ENCODE peak calls at places on chromosomes 1 and 21, in five cellular contexts. One of them, this sample, is unnamed.

GRCh38 chr1:3312894-3313578 is 141.4 kb upstream of the ARHGEF16 start:
- DNase-seq in RPMI8226: peak
- DNase-seq in effector CD4-positive, alpha-beta T cell: no peak
- DNase-seq in tibial artery: peak
- DNase-seq in ELF-1: peak
- DNase-seq in this sample: no peak

GRCh38 chr1:230401763-230402294 is 24.3 kb downstream of the PGBD5 start:
- DNase-seq in ELF-1: no peak
- DNase-seq in effector CD4-positive, alpha-beta T cell: no peak
- DNase-seq in tibial artery: no peak
- DNase-seq in RPMI8226: no peak
- DNase-seq in this sample: no peak

GRCh38 chr1:42240964-42241755 is 76.6 kb upstream of the GUCA2A start:
- DNase-seq in effector CD4-positive, alpha-beta T cell: no peak
- DNase-seq in ELF-1: no peak
- DNase-seq in tibial artery: no peak
- DNase-seq in RPMI8226: no peak
- DNase-seq in this sample: peak

GRCh38 chr1:40646385-40646784 is 19.1 kb downstream of the RIMS3 start:
- DNase-seq in ELF-1: no peak
- DNase-seq in effector CD4-positive, alpha-beta T cell: no peak
- DNase-seq in RPMI8226: no peak
- DNase-seq in tibial artery: no peak
- DNase-seq in this sample: no peak

GRCh38 chr1:82227696-82228095 is 427.0 kb downstream of the ADGRL2 start:
- DNase-seq in tibial artery: no peak
- DNase-seq in effector CD4-positive, alpha-beta T cell: no peak
- DNase-seq in ELF-1: no peak
- DNase-seq in RPMI8226: no peak
- DNase-seq in this sample: no peak

GRCh38 chr21:30408782-30409494 is 13.1 kb downstream of the KRTAP13-1 start:
- DNase-seq in ELF-1: peak
- DNase-seq in RPMI8226: peak
- DNase-seq in effector CD4-positive, alpha-beta T cell: no peak
- DNase-seq in tibial artery: no peak
- DNase-seq in this sample: peak

GRCh38 chr1:145751491-145752021 is 32.3 kb downstream of the CD160 start:
- DNase-seq in tibial artery: no peak
- DNase-seq in effector CD4-positive, alpha-beta T cell: no peak
- DNase-seq in ELF-1: no peak
- DNase-seq in RPMI8226: no peak
- DNase-seq in this sample: no peak

GRCh38 chr1:64471218-64471719 is 1.3 kb downstream of the CACHD1 start:
- DNase-seq in RPMI8226: no peak
- DNase-seq in effector CD4-positive, alpha-beta T cell: no peak
- DNase-seq in tibial artery: peak
- DNase-seq in ELF-1: peak
- DNase-seq in this sample: no peak

GRCh38 chr1:24874611-24875225 is 55.4 kb downstream of the RUNX3 start:
- DNase-seq in ELF-1: peak
- DNase-seq in effector CD4-positive, alpha-beta T cell: no peak
- DNase-seq in RPMI8226: no peak
- DNase-seq in tibial artery: peak
- DNase-seq in this sample: no peak

GRCh38 chr1:25173809-25174320 is 58.4 kb downstream of the SYF2 start:
- DNase-seq in tibial artery: no peak
- DNase-seq in effector CD4-positive, alpha-beta T cell: no peak
- DNase-seq in ELF-1: no peak
- DNase-seq in RPMI8226: no peak
- DNase-seq in this sample: no peak

GRCh38 chr1:152044386-152044785 is 7.6 kb upstream of the S100A11 start:
- DNase-seq in tibial artery: no peak
- DNase-seq in RPMI8226: no peak
- DNase-seq in effector CD4-positive, alpha-beta T cell: no peak
- DNase-seq in ELF-1: no peak
- DNase-seq in this sample: no peak

GRCh38 chr1:5513891-5514515 is 478.2 kb downstream of the NPHP4 start:
- DNase-seq in ELF-1: no peak
- DNase-seq in effector CD4-positive, alpha-beta T cell: no peak
- DNase-seq in RPMI8226: peak
- DNase-seq in tibial artery: peak
- DNase-seq in this sample: no peak

GRCh38 chr1:99707535-99708142 is 58.8 kb downstream of the FRRS1 start:
- DNase-seq in RPMI8226: peak
- DNase-seq in effector CD4-positive, alpha-beta T cell: peak
- DNase-seq in tibial artery: peak
- DNase-seq in ELF-1: peak
- DNase-seq in this sample: peak

GRCh38 chr1:35768350-35769187 is 1.2 kb downstream of the CLSPN start:
- DNase-seq in RPMI8226: no peak
- DNase-seq in effector CD4-positive, alpha-beta T cell: no peak
- DNase-seq in ELF-1: peak
- DNase-seq in tibial artery: no peak
- DNase-seq in this sample: no peak

GRCh38 chr1:18926315-18927081 is 24.1 kb upstream of the ALDH4A1 start:
- DNase-seq in tibial artery: peak
- DNase-seq in RPMI8226: peak
- DNase-seq in effector CD4-positive, alpha-beta T cell: peak
- DNase-seq in ELF-1: peak
- DNase-seq in this sample: no peak

GRCh38 chr1:30757196-30757949 is at the start of gene LAPTM5:
- DNase-seq in ELF-1: no peak
- DNase-seq in effector CD4-positive, alpha-beta T cell: peak
- DNase-seq in RPMI8226: peak
- DNase-seq in tibial artery: peak
- DNase-seq in this sample: no peak

GRCh38 chr1:19372602-19373001 is 60.5 kb downstream of the SLC66A1 start:
- DNase-seq in RPMI8226: no peak
- DNase-seq in effector CD4-positive, alpha-beta T cell: no peak
- DNase-seq in ELF-1: no peak
- DNase-seq in tibial artery: no peak
- DNase-seq in this sample: no peak

GRCh38 chr1:235160395-235160964 is 570 bp downstream of the RBM34 start:
- DNase-seq in RPMI8226: no peak
- DNase-seq in effector CD4-positive, alpha-beta T cell: peak
- DNase-seq in tibial artery: no peak
- DNase-seq in ELF-1: no peak
- DNase-seq in this sample: peak

GRCh38 chr1:213281610-213282316 is 230.7 kb downstream of the RPS6KC1 start:
- DNase-seq in ELF-1: peak
- DNase-seq in effector CD4-positive, alpha-beta T cell: no peak
- DNase-seq in RPMI8226: no peak
- DNase-seq in tibial artery: no peak
- DNase-seq in this sample: no peak

GRCh38 chr1:233972951-233973635 is 68.6 kb downstream of the SLC35F3 start:
- DNase-seq in tibial artery: no peak
- DNase-seq in ELF-1: no peak
- DNase-seq in RPMI8226: no peak
- DNase-seq in effector CD4-positive, alpha-beta T cell: no peak
- DNase-seq in this sample: no peak

GRCh38 chr1:155834296-155834926 is 22.6 kb downstream of the GON4L start:
- DNase-seq in RPMI8226: no peak
- DNase-seq in tibial artery: no peak
- DNase-seq in ELF-1: peak
- DNase-seq in effector CD4-positive, alpha-beta T cell: no peak
- DNase-seq in this sample: no peak

GRCh38 chr1:180173952-180174351 is 19.3 kb downstream of the QSOX1 start:
- DNase-seq in effector CD4-positive, alpha-beta T cell: no peak
- DNase-seq in RPMI8226: no peak
- DNase-seq in tibial artery: peak
- DNase-seq in ELF-1: no peak
- DNase-seq in this sample: no peak

GRCh38 chr1:49630156-49630555 is 393.6 kb downstream of the AGBL4 start:
- DNase-seq in ELF-1: no peak
- DNase-seq in effector CD4-positive, alpha-beta T cell: no peak
- DNase-seq in RPMI8226: no peak
- DNase-seq in tibial artery: no peak
- DNase-seq in this sample: no peak

GRCh38 chr1:31196685-31197084 is 43.0 kb downstream of the NKAIN1 start:
- DNase-seq in ELF-1: no peak
- DNase-seq in tibial artery: no peak
- DNase-seq in effector CD4-positive, alpha-beta T cell: no peak
- DNase-seq in RPMI8226: no peak
- DNase-seq in this sample: no peak

GRCh38 chr1:230185076-230186001 is 118.3 kb downstream of the GALNT2 start:
- DNase-seq in ELF-1: no peak
- DNase-seq in RPMI8226: no peak
- DNase-seq in tibial artery: no peak
- DNase-seq in effector CD4-positive, alpha-beta T cell: no peak
- DNase-seq in this sample: no peak

GRCh38 chr1:193320281-193320680 is 133.9 kb upstream of the B3GALT2 start:
- DNase-seq in ELF-1: no peak
- DNase-seq in tibial artery: no peak
- DNase-seq in effector CD4-positive, alpha-beta T cell: no peak
- DNase-seq in RPMI8226: no peak
- DNase-seq in this sample: no peak

GRCh38 chr1:28775121-28775942 is 36.6 kb upstream of the OPRD1 start:
- DNase-seq in tibial artery: peak
- DNase-seq in RPMI8226: peak
- DNase-seq in effector CD4-positive, alpha-beta T cell: peak
- DNase-seq in ELF-1: peak
- DNase-seq in this sample: peak

GRCh38 chr1:225653463-225654276 is 747 bp upstream of the ENAH start:
- DNase-seq in ELF-1: peak
- DNase-seq in effector CD4-positive, alpha-beta T cell: no peak
- DNase-seq in RPMI8226: no peak
- DNase-seq in tibial artery: peak
- DNase-seq in this sample: peak

GRCh38 chr1:8847990-8848389 is 30.5 kb downstream of the ENO1 start:
- DNase-seq in ELF-1: no peak
- DNase-seq in tibial artery: no peak
- DNase-seq in effector CD4-positive, alpha-beta T cell: no peak
- DNase-seq in RPMI8226: peak
- DNase-seq in this sample: peak

GRCh38 chr1:98325646-98326441 is 335.7 kb upstream of the SNX7 start:
- DNase-seq in RPMI8226: no peak
- DNase-seq in tibial artery: peak
- DNase-seq in ELF-1: no peak
- DNase-seq in effector CD4-positive, alpha-beta T cell: no peak
- DNase-seq in this sample: no peak